ENCODE peak calls at places on chromosomes 3 and 15, in four cellular contexts. M is GM12878, V is SK-N-SH, A is K562. H is an unnamed sample.

GRCh38 chr3:37595784-37596180 is 265.9 kb upstream of the CTDSPL start:
- DNase-seq in A (no peak), V (no peak), M (no peak), H (no peak)

GRCh38 chr3:108103971-108104797 is 13.4 kb upstream of the CD47 start:
- DNase-seq in V (no peak), A (peak), M (no peak), H (no peak)

GRCh38 chr3:129045675-129046036 is 14.9 kb upstream of the GP9 start:
- DNase-seq in V (peak), M (no peak), A (no peak), H (peak)

GRCh38 chr15:58771621-58772235 is 626 bp downstream of the MINDY2 start:
- DNase-seq in A (peak), M (no peak), V (no peak), H (peak)

GRCh38 chr15:62658498-62658897 is 384.0 kb upstream of the TPM1 start:
- DNase-seq in A (peak), M (no peak), V (no peak), H (no peak)

GRCh38 chr3:122825460-122825859 is 30.6 kb downstream of the SLC49A4 start:
- DNase-seq in A (no peak), M (no peak), V (no peak), H (no peak)

GRCh38 chr3:110974902-110975301 is 96.7 kb upstream of the NECTIN3 start:
- DNase-seq in M (no peak), V (no peak), A (no peak), H (no peak)

GRCh38 chr3:14429689-14430452 is 27.5 kb downstream of the SLC6A6 start:
- DNase-seq in A (peak), M (no peak), V (no peak), H (no peak)

GRCh38 chr15:64842099-64842940 is 605 bp downstream of the PLEKHO2 start:
- DNase-seq in M (no peak), V (no peak), A (peak), H (no peak)

GRCh38 chr3:173799073-173799830 is 401.7 kb downstream of the NLGN1 start:
- DNase-seq in A (no peak), M (no peak), V (no peak), H (no peak)

GRCh38 chr3:134277271-134277670 is 26.6 kb upstream of the RYK start:
- DNase-seq in A (no peak), V (no peak), M (no peak), H (no peak)

GRCh38 chr15:57686657-57687056 is 19.9 kb upstream of the POLR2M start:
- DNase-seq in A (no peak), M (no peak), V (no peak), H (no peak)

GRCh38 chr15:82093774-82094211 is 48.0 kb upstream of the MEX3B start:
- DNase-seq in M (no peak), A (peak), V (no peak), H (no peak)

GRCh38 chr15:77064539-77065308 is 6.2 kb downstream of the TSPAN3 start:
- DNase-seq in V (no peak), M (no peak), A (peak), H (no peak)

GRCh38 chr15:74240002-74240568 is 4.0 kb downstream of the CCDC33 start:
- DNase-seq in V (peak), M (no peak), A (no peak), H (peak)

GRCh38 chr3:125128861-125129501 is 73.2 kb upstream of the HEG1 start:
- DNase-seq in A (peak), M (no peak), V (no peak), H (no peak)

GRCh38 chr3:113110263-113110662 is 101.1 kb upstream of the BOC start:
- DNase-seq in V (no peak), A (no peak), M (no peak), H (no peak)

GRCh38 chr3:55198554-55198953 is 270.7 kb upstream of the LRTM1 start:
- DNase-seq in M (no peak), V (no peak), A (no peak), H (no peak)

GRCh38 chr3:46734773-46735172 is 17.1 kb upstream of the PRSS50 start:
- DNase-seq in M (no peak), V (no peak), A (no peak), H (no peak)

GRCh38 chr3:112640864-112641751 is at the start of gene CCDC80:
- DNase-seq in M (no peak), A (peak), V (no peak), H (no peak)

GRCh38 chr3:150081084-150081483 is 110.4 kb upstream of the PFN2 start:
- DNase-seq in M (no peak), A (no peak), V (no peak), H (no peak)

GRCh38 chr3:133464573-133464972 is 64.7 kb downstream of the BFSP2 start:
- DNase-seq in V (peak), M (no peak), A (no peak), H (no peak)

GRCh38 chr3:49166752-49167556 is 823 bp upstream of the CCDC71 start:
- DNase-seq in A (no peak), M (no peak), V (no peak), H (no peak)

GRCh38 chr3:24495334-24495994 is 814 bp upstream of the THRB start:
- DNase-seq in A (peak), V (peak), M (no peak), H (peak)

DNA sequence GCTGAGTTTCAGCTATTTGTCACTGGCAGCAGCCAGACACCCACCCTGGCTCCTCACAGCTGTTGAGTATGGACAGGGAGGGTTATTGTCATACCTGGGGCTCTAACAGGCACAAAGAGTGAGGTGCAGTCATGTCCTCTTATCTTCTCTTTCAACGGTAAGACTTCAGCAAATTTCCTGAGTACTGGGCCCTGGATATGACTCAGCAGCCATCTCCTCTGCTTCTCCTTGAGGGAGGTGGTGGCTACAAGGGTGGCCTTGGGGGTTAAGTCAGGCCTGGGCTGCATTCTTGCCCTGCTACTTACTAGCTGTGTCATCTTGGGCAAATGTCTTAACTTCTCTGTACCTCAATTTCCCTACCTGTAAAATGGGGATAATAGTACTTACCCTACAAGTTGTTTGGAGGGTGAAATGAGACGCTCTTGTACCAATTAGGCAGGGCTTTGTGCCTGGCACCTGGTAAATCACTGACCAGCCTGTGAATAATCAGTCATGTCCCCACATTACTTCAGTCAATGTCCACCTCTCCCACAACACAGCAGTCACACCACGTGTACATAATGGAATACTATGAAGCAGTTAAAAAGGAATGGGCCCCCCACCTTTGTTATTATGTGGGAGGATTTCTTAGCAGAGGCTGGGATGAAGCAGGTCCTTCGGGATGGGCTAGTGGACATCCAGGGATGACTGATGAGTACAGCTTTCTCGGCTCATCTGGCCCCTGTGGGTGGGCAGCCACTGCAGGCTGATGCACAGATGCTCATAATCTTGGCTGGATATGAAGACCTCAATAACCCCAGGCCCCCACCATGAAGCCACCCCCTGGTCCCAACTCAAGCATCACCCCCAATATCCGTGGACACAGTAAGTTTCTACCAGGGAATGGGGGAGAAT is 528.8 kb downstream of the SHQ1 start:
- DNase-seq in M (no peak), A (peak), V (no peak), H (no peak)
- TF ChIP-seq USF1 in M (no peak), A (no peak), V (no peak), H (no peak)

GRCh38 chr15:63672775-63673174 is 75.6 kb downstream of the FBXL22 start:
- DNase-seq in M (no peak), V (no peak), A (no peak), H (no peak)

GRCh38 chr15:63668601-63669000 is 71.4 kb downstream of the FBXL22 start:
- DNase-seq in V (no peak), M (no peak), A (no peak), H (no peak)

GRCh38 chr15:63672369-63672768 is 75.2 kb downstream of the FBXL22 start:
- DNase-seq in A (no peak), M (no peak), V (no peak), H (no peak)

GRCh38 chr15:63663906-63664305 is 66.7 kb downstream of the FBXL22 start:
- DNase-seq in V (peak), M (no peak), A (no peak), H (no peak)

GRCh38 chr15:63669074-63669473 is 71.9 kb downstream of the FBXL22 start:
- DNase-seq in V (no peak), M (no peak), A (no peak), H (no peak)
- TF ChIP-seq USF1 in V (no peak), M (no peak), A (no peak), H (no peak)

DNA sequence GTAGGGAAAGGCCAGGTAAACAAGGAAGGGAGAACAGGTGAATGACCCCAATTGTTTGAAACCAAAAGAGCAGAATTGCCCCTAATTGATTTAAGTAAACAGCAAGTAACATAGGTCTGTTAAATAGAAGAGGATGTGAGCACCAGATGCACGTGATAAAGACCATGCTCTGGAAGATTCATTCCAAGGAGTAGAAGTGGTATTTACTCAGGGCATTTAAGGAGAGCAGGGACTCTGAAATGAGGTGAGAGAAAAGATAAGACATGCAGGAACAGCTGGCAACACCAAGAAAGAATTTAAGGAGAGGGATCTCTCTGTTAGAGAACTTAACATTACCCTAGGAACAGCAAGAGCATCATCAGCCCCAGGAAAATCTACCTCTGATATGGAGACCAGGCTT is 6.2 kb downstream of the NUDT16 start:
- DNase-seq in M (no peak), V (no peak), A (no peak), H (no peak)
- TF ChIP-seq USF1 in M (no peak), V (no peak), A (no peak), H (no peak)

GRCh38 chr3:182711853-182712252 is 81.5 kb upstream of the ATP11B start:
- DNase-seq in M (no peak), V (no peak), A (no peak), H (no peak)
- TF ChIP-seq USF1 in M (no peak), V (no peak), A (no peak), H (no peak)